ENCODE peak calls at places on chromosomes 4 and X, in nine cellular contexts. T is heart right ventricle, L is fibroblast of the aortic adventitia, U is body of pancreas, E is transverse colon, Y is GM12865, Q is osteoblast, W is fibroblast of mammary gland, I is spleen. G is an unnamed sample.

GRCh38 chrX:107228486-107228819 is 22.0 kb downstream of the DNAAF6 start:
- DNase-seq in T (no peak), L (no peak), U (no peak), E (no peak), Y (no peak), Q (no peak), W (no peak), I (no peak), G (no peak)

GRCh38 chr4:59647500-59647899 is 1552.6 kb upstream of the ADGRL3 start:
- DNase-seq in T (no peak), L (no peak), U (no peak), E (no peak), Y (no peak), Q (no peak), W (no peak), I (no peak), G (no peak)

GRCh38 chr4:1856920-1857699 is 1.2 kb upstream of the LETM1 start:
- DNase-seq in T (no peak), L (peak), U (peak), E (peak), Y (no peak), Q (peak), W (peak), I (no peak), G (peak)

GRCh38 chrX:15663439-15663838 is 1.2 kb downstream of the CLTRN start:
- DNase-seq in T (no peak), L (no peak), U (no peak), E (no peak), Y (no peak), Q (no peak), W (no peak), I (no peak), G (no peak)

GRCh38 chr4:87848622-87849351 is 16.0 kb downstream of the MEPE start:
- DNase-seq in T (peak), L (peak), U (peak), E (peak), Y (peak), Q (no peak), W (peak), I (no peak), G (peak)

GRCh38 chr4:24853142-24853541 is 57.8 kb downstream of the SOD3 start:
- DNase-seq in T (no peak), L (peak), U (no peak), E (no peak), Y (no peak), Q (peak), W (no peak), I (no peak), G (no peak)

GRCh38 chr4:14176613-14177012 is 549.1 kb upstream of the BOD1L1 start:
- DNase-seq in T (no peak), L (no peak), U (no peak), E (no peak), Y (no peak), Q (no peak), W (peak), I (no peak), G (peak)

GRCh38 chr4:34043131-34043530 is 2201.2 kb downstream of the ARAP2 start:
- DNase-seq in T (no peak), L (peak), U (no peak), E (no peak), Y (peak), Q (no peak), W (peak), I (no peak), G (no peak)

GRCh38 chrX:154541896-154542722 is 4.5 kb downstream of the G6PD start:
- DNase-seq in T (peak), L (peak), U (peak), E (peak), Y (no peak), Q (peak), W (peak), I (peak), G (peak)

GRCh38 chr4:6932918-6933317 is 23.3 kb downstream of the TBC1D14 start:
- DNase-seq in T (no peak), L (no peak), U (no peak), E (no peak), Y (no peak), Q (no peak), W (no peak), I (no peak), G (no peak)

GRCh38 chrX:40260123-40260751 is 162.5 kb upstream of the BCOR start:
- DNase-seq in T (peak), L (no peak), U (no peak), E (no peak), Y (no peak), Q (no peak), W (no peak), I (peak), G (no peak)

GRCh38 chr4:1396806-1397455 is 9.3 kb downstream of the NKX1-1 start:
- DNase-seq in T (no peak), L (no peak), U (peak), E (no peak), Y (no peak), Q (peak), W (no peak), I (peak), G (no peak)

GRCh38 chr4:89434364-89434988 is 126.9 kb upstream of the GPRIN3 start:
- DNase-seq in T (no peak), L (peak), U (no peak), E (no peak), Y (peak), Q (peak), W (peak), I (no peak), G (no peak)

GRCh38 chr4:13535708-13536361 is 8.5 kb downstream of the NKX3-2 start:
- DNase-seq in T (no peak), L (no peak), U (no peak), E (no peak), Y (no peak), Q (peak), W (no peak), I (peak), G (no peak)

GRCh38 chr4:185357220-185357619 is 38.5 kb downstream of the LRP2BP start:
- DNase-seq in T (no peak), L (no peak), U (no peak), E (no peak), Y (no peak), Q (no peak), W (no peak), I (no peak), G (peak)

GRCh38 chr4:1768367-1769034 is 24.6 kb upstream of the FGFR3 start:
- DNase-seq in T (no peak), L (no peak), U (peak), E (no peak), Y (no peak), Q (no peak), W (no peak), I (no peak), G (no peak)

GRCh38 chr4:612052-612748 is 13.2 kb upstream of the PDE6B start:
- DNase-seq in T (no peak), L (no peak), U (no peak), E (no peak), Y (no peak), Q (no peak), W (no peak), I (peak), G (no peak)

GRCh38 chr4:107564326-107564725 is 155.7 kb downstream of the PAPSS1 start:
- DNase-seq in T (no peak), L (peak), U (no peak), E (no peak), Y (no peak), Q (no peak), W (peak), I (no peak), G (no peak)

GRCh38 chrX:53256446-53257041 is 24.8 kb downstream of the IQSEC2 start:
- DNase-seq in T (no peak), L (no peak), U (no peak), E (no peak), Y (no peak), Q (peak), W (no peak), I (peak), G (no peak)

GRCh38 chr4:133152801-133153526 is 3.9 kb downstream of the PCDH10 start:
- DNase-seq in T (no peak), L (no peak), U (no peak), E (no peak), Y (no peak), Q (peak), W (no peak), I (no peak), G (peak)

GRCh38 chr4:138512766-138513165 is 270.6 kb upstream of the SLC7A11 start:
- DNase-seq in T (no peak), L (peak), U (no peak), E (no peak), Y (no peak), Q (no peak), W (no peak), I (no peak), G (peak)

GRCh38 chrX:41334866-41335589 is 1.1 kb downstream of the DDX3X start:
- DNase-seq in T (peak), L (peak), U (peak), E (peak), Y (peak), Q (peak), W (peak), I (peak), G (no peak)

GRCh38 chr4:137735561-137736104 is 203.3 kb upstream of the PCDH18 start:
- DNase-seq in T (no peak), L (no peak), U (no peak), E (no peak), Y (no peak), Q (no peak), W (peak), I (no peak), G (no peak)

GRCh38 chr4:55397521-55398321 is 2.0 kb downstream of the TMEM165 start:
- DNase-seq in T (no peak), L (peak), U (no peak), E (no peak), Y (peak), Q (peak), W (peak), I (no peak), G (peak)

GRCh38 chrX:37776987-37777325 is 2.9 kb upstream of the CYBB start:
- DNase-seq in T (no peak), L (no peak), U (no peak), E (no peak), Y (no peak), Q (no peak), W (no peak), I (no peak), G (no peak)

GRCh38 chr4:47505666-47506065 is 20.6 kb downstream of the ATP10D start:
- DNase-seq in T (no peak), L (no peak), U (no peak), E (no peak), Y (no peak), Q (no peak), W (peak), I (no peak), G (peak)

GRCh38 chr4:156977435-156978160 is 6.0 kb upstream of the PDGFC start:
- DNase-seq in T (no peak), L (peak), U (no peak), E (no peak), Y (no peak), Q (peak), W (peak), I (no peak), G (peak)

GRCh38 chr4:156971623-156972369 is at the start of gene PDGFC:
- DNase-seq in T (peak), L (peak), U (peak), E (peak), Y (no peak), Q (peak), W (peak), I (peak), G (peak)

GRCh38 chr4:156972370-156972980 is 876 bp upstream of the PDGFC start:
- DNase-seq in T (no peak), L (no peak), U (peak), E (no peak), Y (no peak), Q (peak), W (no peak), I (no peak), G (no peak)

GRCh38 chr4:156974264-156974663 is 2.7 kb upstream of the PDGFC start:
- DNase-seq in T (no peak), L (peak), U (no peak), E (no peak), Y (no peak), Q (peak), W (peak), I (no peak), G (peak)

GRCh38 chr4:156976147-156976546 is 4.5 kb upstream of the PDGFC start:
- DNase-seq in T (no peak), L (peak), U (no peak), E (no peak), Y (no peak), Q (peak), W (peak), I (no peak), G (peak)
- H3K4me3 ChIP-seq in T (no peak), L (no peak), U (no peak), E (no peak), Y (no peak), Q (no peak), W (no peak), I (no peak), G (no peak)

GRCh38 chr4:162535121-162535520 is 371.3 kb upstream of the FSTL5 start:
- DNase-seq in T (no peak), L (no peak), U (no peak), E (no peak), Y (no peak), Q (no peak), W (no peak), I (no peak), G (no peak)
- TF ChIP-seq CTCF in T (no peak), L (no peak), U (no peak), E (no peak), Y (no peak), Q (no peak), W (no peak), I (no peak), G (no peak)

DNA sequence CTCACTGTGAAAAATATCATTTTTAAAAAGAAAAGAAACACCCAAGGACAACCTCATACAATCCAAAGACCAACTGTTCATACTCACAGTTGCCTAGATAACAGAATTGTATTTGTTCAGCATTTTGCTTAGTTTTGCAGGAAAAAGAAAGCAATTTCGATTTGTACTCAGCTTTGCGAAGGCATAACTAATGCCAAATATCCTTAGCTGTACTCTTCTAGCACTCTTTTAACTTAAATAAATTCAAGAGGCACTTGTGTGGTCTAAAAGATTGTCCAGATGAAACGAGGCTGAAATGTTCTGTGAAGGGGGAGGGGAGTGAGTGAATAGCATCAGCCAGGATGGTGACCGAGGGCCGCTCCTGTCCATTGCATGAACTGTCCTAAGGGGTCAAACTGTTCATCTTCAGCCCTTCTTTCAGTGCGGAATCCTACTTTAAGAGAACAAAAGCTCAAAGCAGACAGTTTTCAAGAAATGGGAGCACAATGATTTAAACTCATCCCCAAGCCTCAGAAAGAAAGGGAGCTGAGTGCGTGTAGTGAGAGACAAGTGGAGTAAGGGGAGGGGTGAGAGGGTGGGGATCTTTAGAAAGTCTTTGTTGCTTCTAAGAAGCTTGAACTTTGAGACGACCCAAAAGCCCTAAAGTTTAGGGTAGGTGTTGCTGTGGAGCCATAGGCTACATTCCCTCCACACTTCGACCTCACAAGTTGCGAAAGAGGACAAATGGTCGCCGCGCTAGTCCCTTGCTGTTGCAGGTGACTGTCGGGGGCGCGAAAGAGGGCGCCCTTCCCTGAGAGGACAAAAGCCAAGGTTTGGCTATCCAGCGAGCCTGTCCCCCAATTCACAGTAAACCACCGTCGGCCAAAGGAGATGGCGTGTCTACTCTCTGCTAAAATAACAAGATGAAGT is 4.0 kb upstream of the NEUROG2 start:
- DNase-seq in T (no peak), L (no peak), U (no peak), E (no peak), Y (peak), Q (peak), W (no peak), I (no peak), G (no peak)
- H3K4me3 ChIP-seq in T (no peak), L (no peak), U (no peak), E (no peak), Y (peak), Q (no peak), W (no peak), I (no peak), G (no peak)

GRCh38 chrX:128805236-128805635 is 718.1 kb downstream of the SMARCA1 start:
- DNase-seq in T (no peak), L (no peak), U (no peak), E (no peak), Y (no peak), Q (no peak), W (no peak), I (no peak), G (no peak)

GRCh38 chrX:128804828-128805227 is 718.5 kb downstream of the SMARCA1 start:
- DNase-seq in T (no peak), L (no peak), U (no peak), E (no peak), Y (no peak), Q (no peak), W (no peak), I (no peak), G (no peak)

DNA sequence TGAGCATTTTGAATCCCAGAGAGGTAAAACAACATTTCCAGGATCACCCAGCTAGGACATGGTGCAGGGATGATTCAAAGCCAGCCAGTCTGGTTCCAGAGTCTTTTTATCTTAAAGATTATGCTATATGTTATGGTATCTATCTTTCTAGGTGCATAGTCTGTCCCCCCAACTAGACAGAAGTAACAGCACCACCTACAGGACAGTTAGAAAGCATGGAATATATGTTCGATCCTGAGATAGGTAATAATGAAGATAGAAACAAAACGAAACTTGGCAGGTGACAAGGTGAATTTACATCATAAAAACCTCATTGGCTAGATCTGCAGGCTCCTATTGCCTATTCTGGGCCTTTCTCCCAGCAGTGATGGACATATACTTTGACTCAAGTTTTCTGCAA is 723.2 kb downstream of the SMARCA1 start:
- DNase-seq in T (no peak), L (no peak), U (no peak), E (no peak), Y (no peak), Q (no peak), W (no peak), I (no peak), G (no peak)
- TF ChIP-seq CTCF in T (no peak), L (no peak), U (no peak), E (no peak), Y (peak), Q (no peak), W (no peak), I (no peak), G (no peak)

DNA sequence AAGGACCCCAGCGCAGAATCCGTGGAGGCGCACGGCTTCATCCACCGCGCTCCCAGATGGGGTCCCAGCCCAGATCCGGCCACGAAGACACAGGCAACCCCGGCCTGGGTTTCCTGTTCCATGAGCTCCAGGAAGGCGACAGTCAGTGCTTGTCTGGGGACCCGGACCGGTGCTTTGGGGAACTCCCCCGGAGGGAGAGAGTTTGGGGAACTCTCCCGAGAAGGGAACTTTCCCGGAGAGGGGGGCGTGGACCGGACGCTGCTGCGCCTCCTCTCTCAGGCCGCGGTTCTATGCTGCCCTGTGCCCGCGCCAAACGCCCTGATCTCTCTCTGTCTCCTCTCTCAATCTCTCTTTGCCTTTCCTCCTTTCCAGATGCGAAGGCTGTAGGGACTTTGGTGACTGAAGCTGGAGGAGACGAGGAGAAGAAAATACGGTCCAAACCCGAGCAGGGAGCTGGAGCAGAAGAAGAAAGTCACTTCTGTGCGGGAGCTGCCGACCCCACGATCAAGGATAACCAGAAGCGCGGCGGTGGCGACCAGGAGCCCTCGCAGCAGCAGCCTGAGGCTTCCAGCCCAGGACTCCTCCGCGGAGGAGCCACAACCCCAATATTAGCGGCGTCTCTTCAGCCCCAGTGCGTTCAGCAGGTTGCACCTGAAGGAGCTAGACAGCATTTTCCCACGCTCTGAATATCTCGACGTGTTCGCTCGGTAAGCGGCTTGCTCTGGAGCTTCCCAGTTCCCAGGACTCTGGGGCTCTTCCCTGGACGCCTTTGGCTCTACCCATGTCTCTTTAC is 47.6 kb upstream of the NKAP start:
- DNase-seq in T (no peak), L (no peak), U (peak), E (no peak), Y (no peak), Q (no peak), W (no peak), I (peak), G (peak)
- H3K4me3 ChIP-seq in T (peak), L (no peak), U (no peak), E (no peak), Y (no peak), Q (no peak), W (no peak), I (peak), G (no peak)

DNA sequence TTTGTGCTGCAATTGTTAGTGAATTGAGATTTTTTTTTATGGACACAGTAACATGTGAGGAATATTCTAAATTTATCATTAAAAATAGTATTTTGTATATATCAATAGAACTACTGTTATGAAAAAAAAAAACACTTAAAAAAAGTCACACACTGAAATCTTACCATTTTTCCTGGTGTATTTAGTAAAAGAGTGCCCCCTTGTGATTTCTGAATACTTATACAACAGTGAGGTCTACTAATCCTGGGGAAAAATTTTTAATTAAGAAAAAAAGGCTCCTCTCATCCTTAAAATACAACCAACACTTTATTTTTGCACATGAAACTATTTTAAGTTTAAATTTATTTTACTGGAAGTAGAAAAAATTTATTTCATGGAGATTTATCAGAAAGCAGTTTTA is 56.4 kb upstream of the SPOCK3 start:
- DNase-seq in T (no peak), L (peak), U (no peak), E (no peak), Y (peak), Q (no peak), W (peak), I (no peak), G (peak)
- TF ChIP-seq CTCF in T (peak), L (peak), U (peak), E (no peak), Y (no peak), Q (no peak), W (peak), I (peak), G (no peak)

G was measured in foreskin fibroblast.